ENCODE peak calls at places on chromosomes 3 and 15, in four cellular contexts. U, V, X and Y are unnamed samples.

GRCh38 chr15:36742696-36743095 is 163.3 kb downstream of the CDIN1 start:
- DNase-seq in U (no peak), V (no peak), X (peak; percentile 84), Y (peak; percentile 43)

GRCh38 chr3:62201438-62202035 is 171.8 kb downstream of the FEZF2 start:
- DNase-seq in U (peak; percentile 21), X (peak; percentile 56), V (peak; percentile 16), Y (peak; percentile 14)

GRCh38 chr15:42549052-42549491 is 434 bp downstream of the HAUS2 start:
- DNase-seq in X (peak; percentile 32), U (peak; percentile 46), V (no peak), Y (no peak)

GRCh38 chr3:5172018-5172417 is 15.5 kb upstream of the EDEM1 start:
- DNase-seq in X (no peak), V (no peak), U (no peak), Y (no peak)

GRCh38 chr15:47484119-47484518 is 233.2 kb upstream of the SEMA6D start:
- DNase-seq in V (no peak), X (no peak), U (no peak), Y (no peak)

GRCh38 chr3:149588909-149589308 is 68.9 kb downstream of the WWTR1 start:
- DNase-seq in X (no peak), U (no peak), V (no peak), Y (no peak)

GRCh38 chr3:71372369-71372768 is 211.2 kb downstream of the FOXP1 start:
- DNase-seq in X (no peak), V (no peak), U (no peak), Y (no peak)

GRCh38 chr3:108022316-108023150 is 68.3 kb downstream of the CD47 start:
- DNase-seq in X (no peak), V (no peak), U (no peak), Y (no peak)

GRCh38 chr3:120559228-120560061 is 36.7 kb upstream of the NDUFB4 start:
- DNase-seq in X (peak; percentile 97), V (peak; percentile 87), U (no peak), Y (peak; percentile 80)

GRCh38 chr15:34812369-34812768 is 17.0 kb upstream of the ACTC1 start:
- DNase-seq in X (no peak), V (no peak), U (peak; percentile 37), Y (peak; percentile 44)

GRCh38 chr3:30370681-30371271 is 235.6 kb upstream of the TGFBR2 start:
- DNase-seq in U (no peak), X (peak; percentile 83), V (no peak), Y (no peak)

GRCh38 chr3:95627697-95628096 is 1186.7 kb upstream of the EPHA6 start:
- DNase-seq in V (no peak), X (no peak), U (no peak), Y (no peak)

GRCh38 chr15:93087825-93088199 is 1.2 kb downstream of the RGMA start:
- DNase-seq in V (peak; percentile 22), U (peak; percentile 83), X (peak; percentile 62), Y (peak; percentile 52)

GRCh38 chr3:8110966-8111798 is 390.4 kb upstream of the LMCD1 start:
- DNase-seq in X (peak; percentile 79), V (peak; percentile 63), U (peak; percentile 37), Y (peak; percentile 72)

GRCh38 chr15:26970712-26971210 is at the start of gene GABRG3:
- DNase-seq in X (peak; percentile 12), V (no peak), U (no peak), Y (no peak)

GRCh38 chr3:151347432-151347831 is 18.1 kb upstream of the P2RY13 start:
- DNase-seq in V (no peak), U (no peak), X (no peak), Y (no peak)

GRCh38 chr3:84836961-84837360 is 121.8 kb upstream of the CADM2 start:
- DNase-seq in V (no peak), X (peak; percentile 66), U (no peak), Y (no peak)

GRCh38 chr3:132180337-132180791 is 136.8 kb upstream of the ACP3 start:
- DNase-seq in V (peak; percentile 34), U (peak; percentile 75), X (peak; percentile 89), Y (peak; percentile 63)

GRCh38 chr15:41291065-41291631 is 41.2 kb downstream of the OIP5 start:
- DNase-seq in U (no peak), X (no peak), V (no peak), Y (no peak)

GRCh38 chr3:10015476-10015904 is 10.7 kb upstream of the FANCD2 start:
- DNase-seq in U (no peak), X (peak; percentile 75), V (no peak), Y (peak; percentile 62)

GRCh38 chr15:78910836-78911235 is 34.0 kb downstream of the CTSH start:
- DNase-seq in V (no peak), X (no peak), U (no peak), Y (no peak)

GRCh38 chr15:78917888-78918287 is 27.0 kb downstream of the CTSH start:
- DNase-seq in U (no peak), X (no peak), V (no peak), Y (no peak)

GRCh38 chr15:78915341-78916087 is 29.3 kb downstream of the CTSH start:
- DNase-seq in V (no peak), U (no peak), X (no peak), Y (peak; percentile 26)

GRCh38 chr15:78913012-78913411 is 31.8 kb downstream of the CTSH start:
- DNase-seq in V (no peak), U (no peak), X (no peak), Y (no peak)

DNA sequence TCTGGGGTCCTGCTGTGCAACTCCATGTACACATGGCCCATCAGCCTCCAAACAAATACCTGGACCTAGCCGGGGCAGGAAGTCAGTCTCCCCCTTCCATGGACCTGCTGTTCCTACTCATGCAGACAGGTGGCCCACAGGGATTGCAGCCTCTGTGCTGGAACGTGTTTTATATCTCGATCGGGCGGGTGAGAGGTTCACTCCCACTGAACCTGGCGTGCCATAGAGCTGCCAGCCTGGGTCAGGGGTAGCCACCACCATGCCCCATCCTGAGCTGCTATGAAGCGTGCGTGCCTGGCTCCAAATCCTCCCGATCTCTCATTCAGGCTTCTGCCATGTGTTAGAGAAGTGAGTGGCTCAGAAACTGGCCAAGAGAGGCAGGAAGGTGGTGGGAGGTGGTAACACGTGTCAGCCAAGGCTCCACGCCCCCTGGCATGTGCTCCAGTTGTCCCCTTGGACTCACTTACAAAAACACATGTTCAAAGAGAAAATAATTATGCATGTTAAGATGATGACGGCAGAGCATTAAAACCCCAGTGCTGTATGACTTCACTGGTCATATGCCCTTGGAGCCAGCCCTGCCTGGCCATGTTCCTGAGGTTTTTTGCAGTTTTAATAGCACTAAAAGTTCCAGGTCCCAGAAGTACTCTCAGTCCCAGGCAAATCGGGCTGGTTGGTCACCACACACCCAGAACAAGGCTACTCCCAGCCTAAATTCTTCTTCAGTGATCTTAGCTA is 30.6 kb downstream of the CTSH start:
- DNase-seq in X (no peak), U (no peak), V (no peak), Y (peak; percentile 25)
- TF ChIP-seq CTCF in X (peak; percentile 56), U (no peak), V (peak; percentile 55), Y (peak; percentile 74)

DNA sequence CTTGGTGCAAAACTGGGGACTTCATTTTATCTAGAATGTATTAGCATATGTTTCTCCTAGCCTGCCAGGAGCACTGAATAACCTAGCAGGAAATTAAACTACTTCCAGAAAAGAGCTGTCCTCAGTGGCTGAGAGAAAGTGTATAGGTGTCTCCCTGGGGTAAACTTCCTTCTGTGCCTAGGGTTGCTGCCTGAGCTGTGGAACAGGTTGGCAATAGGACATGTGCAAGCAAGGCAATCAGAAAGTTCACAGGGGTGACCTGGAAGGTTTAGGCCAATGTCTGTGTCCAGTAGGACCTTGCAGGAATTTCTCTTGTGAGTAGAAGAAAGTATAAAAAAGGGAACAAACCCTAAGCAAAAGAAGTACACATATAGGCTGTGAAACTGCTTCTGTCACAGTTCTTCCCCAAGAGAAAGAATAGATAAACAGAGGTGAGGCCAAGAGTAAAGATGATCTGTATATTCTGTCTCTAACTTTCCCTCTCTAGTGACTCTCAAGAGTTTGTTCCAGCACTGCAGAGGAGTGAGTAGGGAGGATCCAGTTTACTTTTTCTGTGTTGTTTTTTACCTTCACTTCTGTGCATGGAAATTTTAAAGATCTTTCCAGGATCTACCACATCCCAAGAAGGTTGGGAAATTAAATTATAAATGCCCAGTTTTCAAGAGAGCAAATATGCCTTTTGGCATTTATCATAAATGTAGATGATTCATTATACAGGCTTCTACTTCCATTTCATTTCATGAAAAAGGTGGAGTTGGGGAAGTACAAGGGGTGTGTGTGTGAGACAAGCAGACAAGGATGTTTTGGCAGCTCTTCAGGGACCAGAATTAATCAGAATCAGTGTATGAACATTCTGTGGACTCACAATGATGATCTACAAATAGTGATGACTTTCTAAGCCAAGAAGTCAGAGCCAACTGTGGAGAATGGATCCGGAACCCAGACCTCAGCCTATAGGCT is 155.2 kb downstream of the RBPMS2 start:
- DNase-seq in U (no peak), X (peak; percentile 85), V (no peak), Y (peak; percentile 89)
- H4K20me1 ChIP-seq in U (no peaks in the 10 kb centered on the region), X (peaks cover 6% of the 10 kb centered on the region), V (no peaks in the 10 kb centered on the region), Y (no peaks in the 10 kb centered on the region)

DNA sequence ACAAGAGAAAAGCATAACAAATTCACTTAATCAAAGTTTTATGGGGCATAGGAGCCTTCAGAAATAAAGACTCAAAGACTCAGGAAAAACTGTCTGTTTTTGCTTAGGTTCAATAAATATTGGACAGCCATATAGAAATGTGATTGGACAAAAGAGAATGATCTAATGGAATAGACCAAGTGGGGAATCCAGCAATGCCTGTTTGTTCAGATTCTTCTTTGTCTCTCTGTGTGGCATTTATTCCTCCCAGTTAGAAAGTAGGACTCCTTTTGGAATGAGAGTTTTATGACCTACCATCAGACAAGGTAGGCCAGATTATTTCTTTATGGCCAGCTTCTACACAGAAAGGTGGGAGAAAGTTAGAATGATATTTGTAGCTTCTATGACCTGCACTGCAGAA is 1460.1 kb downstream of the OTOL1 start:
- DNase-seq in V (no peak), U (no peak), X (no peak), Y (no peak)
- TF ChIP-seq CTCF in V (no peak), U (no peak), X (no peak), Y (no peak)

GRCh38 chr15:72497402-72497801 is 23.3 kb downstream of the ARIH1 start:
- DNase-seq in V (no peak), U (no peak), X (no peak), Y (no peak)
- H4K20me1 ChIP-seq in V (peaks cover 20% of the 10 kb centered on the region), U (peaks cover 47% of the 10 kb centered on the region), X (peaks cover 54% of the 10 kb centered on the region), Y (peaks cover 9% of the 10 kb centered on the region)

GRCh38 chr3:157067114-157067513 is 92.8 kb downstream of the CCNL1 start:
- DNase-seq in X (no peak), U (peak; percentile 82), V (no peak), Y (no peak)
- TF ChIP-seq CTCF in X (no peak), U (peak; percentile 32), V (no peak), Y (no peak)

GRCh38 chr3:63943678-63944077 is 31.5 kb upstream of the SCAANT1 start:
- DNase-seq in X (no peak), U (no peak), V (no peak), Y (no peak)

GRCh38 chr3:63940389-63940757 is 28.2 kb upstream of the SCAANT1 start:
- DNase-seq in U (no peak), V (no peak), X (peak; percentile 64), Y (peak; percentile 88)

GRCh38 chr3:63946753-63947152 is 34.6 kb upstream of the SCAANT1 start:
- DNase-seq in U (no peak), X (no peak), V (no peak), Y (no peak)

GRCh38 chr3:63945558-63946096 is 33.4 kb upstream of the SCAANT1 start:
- DNase-seq in X (no peak), U (no peak), V (no peak), Y (no peak)

GRCh38 chr3:63942513-63942912 is 30.3 kb upstream of the SCAANT1 start:
- DNase-seq in V (no peak), X (no peak), U (no peak), Y (no peak)
- H4K20me1 ChIP-seq in V (no peaks in the 10 kb centered on the region), X (peaks cover 16% of the 10 kb centered on the region), U (peaks cover 15% of the 10 kb centered on the region), Y (peaks cover 6% of the 10 kb centered on the region)